ENCODE peak calls at places on chromosome 14, in five cellular contexts. O, F, C, Y and B are unnamed samples.

GRCh38 chr14:39217214-39217879 is 16.4 kb upstream of the MIA2 start:
- DNase-seq in O (no peak), C (no peak), F (no peak), Y (no peak), B (no peak)

GRCh38 chr14:74424606-74425005 is 1.4 kb downstream of the SYNDIG1L start:
- DNase-seq in Y (no peak), C (no peak), F (no peak), O (no peak), B (no peak)

GRCh38 chr14:20631821-20632389 is 9.6 kb downstream of the OR6S1 start:
- DNase-seq in O (no peak), F (no peak), Y (peak; percentile 61), C (peak; percentile 88), B (peak; percentile 74)

GRCh38 chr14:33114331-33114730 is 175.7 kb downstream of the NPAS3 start:
- DNase-seq in C (no peak), Y (no peak), F (no peak), O (no peak), B (no peak)

GRCh38 chr14:49461529-49462401 is 124.4 kb downstream of the RPS29 start:
- DNase-seq in F (peak; percentile 64), C (peak; percentile 78), O (no peak), Y (peak; percentile 76), B (peak; percentile 66)

GRCh38 chr14:91947196-91948184 is at the start of gene FBLN5:
- DNase-seq in O (no peak), Y (peak; percentile 80), C (peak; percentile 38), F (no peak), B (peak; percentile 18)

GRCh38 chr14:58731465-58732330 is 93.9 kb downstream of the DACT1 start:
- DNase-seq in Y (peak; percentile 99), F (no peak), O (no peak), C (no peak), B (peak; percentile 9)

GRCh38 chr14:32934891-32935633 is 3.6 kb upstream of the NPAS3 start:
- DNase-seq in F (no peak), C (no peak), O (no peak), Y (no peak), B (no peak)

GRCh38 chr14:21070083-21070609 is at the start of gene ARHGEF40:
- DNase-seq in F (peak; percentile 13), C (peak; percentile 74), Y (peak; percentile 47), O (peak; percentile 44), B (peak; percentile 65)

DNA sequence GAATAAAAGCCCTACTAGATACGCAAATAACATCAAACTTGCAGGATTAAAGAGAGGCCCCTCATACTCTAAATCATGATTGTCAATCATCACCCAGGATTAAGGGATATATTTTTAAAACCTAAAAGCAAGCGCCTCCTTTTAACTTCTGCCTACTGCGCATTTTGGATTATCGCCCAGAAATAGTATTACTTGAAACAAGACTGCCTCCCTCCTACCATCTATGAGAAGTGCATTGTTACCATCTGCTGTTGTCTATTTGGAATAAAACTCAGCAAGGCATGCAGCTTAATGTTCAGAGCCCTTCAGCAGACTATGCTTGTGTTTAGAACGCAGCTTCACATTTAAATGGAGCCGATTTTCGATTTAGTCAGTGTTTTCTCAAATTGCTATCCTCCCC is 79.6 kb downstream of the EXOC5 start:
- DNase-seq in C (no peak), O (no peak), F (no peak), Y (peak; percentile 10), B (no peak)
- TF ChIP-seq CTCF in C (no peak), O (no peak), F (no peak), Y (no peak), B (no peak)

DNA sequence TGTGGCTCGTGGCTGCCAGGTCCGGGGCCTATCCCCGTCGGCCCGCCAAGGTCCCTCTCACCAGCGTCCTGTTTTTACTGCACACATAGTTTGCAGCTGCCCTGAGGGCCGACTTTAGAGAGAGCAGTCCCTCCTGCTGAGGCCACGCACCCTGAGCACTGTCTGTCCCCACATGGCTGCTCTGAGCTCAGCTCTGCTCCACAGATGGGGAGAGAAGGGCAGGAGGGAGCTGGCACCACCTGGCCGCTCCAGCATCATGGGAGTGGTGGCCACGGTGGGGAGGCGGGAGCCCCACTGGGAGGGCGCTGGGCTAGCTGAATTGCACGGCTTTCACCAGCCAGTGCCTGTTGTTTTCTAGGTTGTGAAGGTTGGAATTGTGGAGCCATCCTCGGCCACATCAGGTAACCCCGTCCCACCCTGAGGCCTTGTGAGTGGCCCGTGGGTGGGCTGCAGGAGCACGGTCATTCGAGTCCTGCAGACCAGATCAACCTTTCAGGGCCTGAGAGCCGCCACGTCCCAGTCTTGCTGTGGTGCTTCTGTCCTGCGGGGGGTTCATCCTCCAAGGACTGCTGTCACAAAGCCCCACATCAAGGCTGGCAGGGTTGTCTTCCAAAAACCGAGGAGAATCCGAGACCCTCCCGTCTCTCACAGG is 7.4 kb upstream of the TEX22 start:
- DNase-seq in Y (no peak), F (no peak), O (no peak), C (no peak), B (no peak)
- TF ChIP-seq CTCF in Y (no peak), F (no peak), O (no peak), C (no peak), B (no peak)

DNA sequence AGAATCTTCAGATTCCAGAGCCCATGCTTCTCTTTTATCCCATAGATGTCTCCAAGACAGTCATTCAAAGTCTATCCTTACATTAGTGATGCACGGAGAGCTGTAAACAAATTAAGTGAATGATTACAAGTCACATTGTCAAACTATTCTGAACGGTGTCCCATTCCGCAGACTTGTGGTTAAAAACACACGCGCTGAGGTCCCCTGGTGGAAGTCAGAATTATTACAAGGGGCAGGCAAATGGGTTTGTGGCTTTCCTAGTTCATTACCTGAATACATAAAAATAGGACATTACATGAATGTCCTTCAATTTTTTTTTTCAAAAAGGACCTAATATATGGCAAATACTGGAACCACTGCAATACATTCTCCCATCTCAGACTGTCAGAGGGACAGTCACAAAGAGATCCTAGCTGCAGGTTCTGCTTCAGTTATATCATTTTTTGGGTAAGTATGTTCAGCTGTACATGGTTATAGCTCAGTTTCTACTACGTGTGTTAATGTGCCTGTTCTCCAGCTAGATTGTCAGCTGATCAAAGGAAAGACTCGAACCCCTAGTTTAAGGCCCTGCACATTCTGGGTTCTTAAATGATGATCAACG is 53.1 kb upstream of the STON2 start:
- DNase-seq in Y (peak; percentile 67), F (peak; percentile 55), C (peak; percentile 79), O (no peak), B (peak; percentile 64)
- TF ChIP-seq CTCF in Y (peak; percentile 84), F (peak; percentile 65), C (peak; percentile 91), O (peak; percentile 90), B (peak; percentile 72)

DNA sequence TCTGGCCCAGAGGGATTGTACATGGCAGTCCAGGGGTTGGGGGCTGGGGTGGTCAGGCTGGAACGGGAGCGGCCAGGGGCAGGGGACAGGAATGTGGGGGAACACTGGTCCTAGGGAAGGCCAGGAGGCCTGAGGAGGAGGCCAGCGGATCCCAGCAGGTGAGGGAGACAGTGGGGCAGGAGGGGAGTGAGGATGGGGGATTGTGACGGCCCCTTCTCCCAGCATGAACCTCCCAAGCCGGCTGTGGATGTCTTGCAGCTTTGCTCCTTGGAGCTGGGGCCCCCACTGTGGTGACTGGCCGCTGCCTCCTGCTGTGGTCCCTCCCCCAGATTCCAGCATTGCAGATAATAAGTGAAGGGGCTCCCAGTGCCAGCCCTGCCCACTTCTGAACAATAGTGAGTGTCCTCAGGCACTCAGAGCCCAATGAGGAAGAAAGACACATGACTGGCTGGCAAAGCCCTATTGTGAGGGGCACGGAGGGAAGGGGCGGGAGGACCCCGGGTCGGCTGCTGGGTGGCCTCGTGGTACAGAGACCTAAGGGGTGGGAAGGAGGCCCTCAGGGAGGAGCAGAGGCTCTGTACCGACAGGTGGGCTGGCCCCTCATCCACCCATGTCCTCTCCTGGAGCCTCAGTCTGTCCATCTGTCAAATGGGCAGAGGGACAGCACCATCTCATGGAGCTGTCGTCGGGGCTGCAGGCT is 215.0 kb downstream of the KIF26A start:
- DNase-seq in F (no peak), C (no peak), Y (no peak), O (no peak), B (no peak)
- TF ChIP-seq CTCF in F (no peak), C (no peak), Y (no peak), O (no peak), B (no peak)

GRCh38 chr14:102086972-102087761 is at the start of gene HSP90AA1:
- DNase-seq in Y (peak; percentile 92), C (peak; percentile 96), F (peak; percentile 87), O (peak; percentile 90), B (peak; percentile 96)
- TF ChIP-seq CTCF in Y (peak; percentile 19), C (no peak), F (no peak), O (no peak), B (no peak)

GRCh38 chr14:54902521-54903420 is at the start of gene GCH1:
- DNase-seq in Y (peak; percentile 33), F (peak; percentile 63), C (peak; percentile 89), O (peak; percentile 34), B (peak; percentile 84)
- TF ChIP-seq CTCF in Y (peak; percentile 31), F (peak; percentile 45), C (peak; percentile 41), O (no peak), B (peak; percentile 66)

DNA sequence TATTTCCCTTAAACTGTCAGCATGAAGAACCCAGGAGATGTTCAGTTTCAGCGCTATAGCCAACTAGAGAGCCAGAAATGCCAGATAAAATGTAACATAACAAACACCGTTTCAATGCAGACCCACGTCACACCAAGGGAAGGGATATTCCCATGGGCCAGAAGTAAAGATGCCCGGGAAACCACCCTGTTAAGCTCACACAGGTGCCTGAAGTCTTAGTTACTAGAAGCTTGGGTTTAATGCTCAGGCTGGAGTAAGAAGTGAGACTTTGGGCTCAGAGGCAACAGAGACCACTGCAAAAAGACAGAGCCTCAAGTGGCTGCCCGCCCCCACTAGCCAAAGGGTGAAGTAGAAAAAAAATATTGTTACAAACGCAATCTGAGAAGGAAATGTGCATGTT is 52.3 kb downstream of the SYNE3 start:
- DNase-seq in C (no peak), F (no peak), O (no peak), Y (no peak), B (no peak)
- TF ChIP-seq CTCF in C (no peak), F (no peak), O (no peak), Y (no peak), B (no peak)

GRCh38 chr14:61288228-61288627 is 7.1 kb upstream of the TMEM30B start:
- DNase-seq in C (no peak), Y (no peak), O (no peak), F (no peak), B (peak; percentile 12)

GRCh38 chr14:61284001-61284400 is 2.9 kb upstream of the TMEM30B start:
- DNase-seq in C (no peak), O (no peak), Y (no peak), F (peak; percentile 6), B (peak; percentile 10)

GRCh38 chr14:61287196-61287595 is 6.1 kb upstream of the TMEM30B start:
- DNase-seq in Y (no peak), O (no peak), C (no peak), F (no peak), B (no peak)

GRCh38 chr14:61282746-61283145 is 1.6 kb upstream of the TMEM30B start:
- DNase-seq in C (no peak), O (no peak), F (no peak), Y (no peak), B (no peak)

DNA sequence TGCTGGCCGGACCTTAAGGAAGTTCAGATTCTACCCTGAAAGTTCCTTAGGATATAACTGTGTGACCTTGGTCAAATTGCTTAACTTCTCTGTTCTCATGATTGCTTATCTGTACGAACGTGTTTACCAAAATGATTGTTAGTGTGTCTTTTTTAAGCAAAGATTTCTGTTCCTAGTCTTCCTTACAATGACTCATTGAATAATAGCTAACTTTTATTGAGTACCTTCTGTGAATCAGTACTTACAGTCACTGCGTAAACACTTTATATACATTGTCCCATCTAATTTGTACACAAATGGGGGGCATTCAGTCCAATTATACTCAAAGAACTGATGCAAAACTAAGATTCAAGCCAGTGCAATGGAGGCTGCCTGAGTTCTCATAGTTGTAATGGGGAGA is 4.2 kb upstream of the TMEM30B start:
- DNase-seq in Y (no peak), O (no peak), C (no peak), F (no peak), B (no peak)
- TF ChIP-seq CTCF in Y (no peak), O (no peak), C (no peak), F (no peak), B (no peak)

GRCh38 chr14:106585692-106586091 is 1059.3 kb downstream of the TMEM121 start:
- DNase-seq in Y (no peak), O (no peak), C (no peak), F (no peak), B (no peak)
- TF ChIP-seq CTCF in Y (no peak), O (no peak), C (no peak), F (no peak), B (no peak)